ENCODE peak calls at places on chromosomes 3 and 15, in eight cellular contexts. R is keratinocyte, F is GM23338, Q is fibroblast of lung, N is mesendoderm, P is HCT116, A is hepatocyte, K is PC-3. L is an unnamed sample. For H3K79me2, the result is how much of the 10 kb centered on the place peaks cover.

GRCh38 chr3:41836360-41837134 is 125.4 kb downstream of the ULK4 start:
- DNase-seq in R (no peak), F (no peak), Q (peak), N (no peak), P (no peak), A (peak), K (peak), L (no peak)

GRCh38 chr15:81256916-81257315 is 60.2 kb downstream of the IL16 start:
- DNase-seq in R (no peak), F (peak), Q (peak), N (peak), P (peak), A (peak), K (peak), L (peak)

GRCh38 chr15:75725021-75725718 is 12.5 kb upstream of the CSPG4 start:
- DNase-seq in R (no peak), F (no peak), Q (no peak), N (no peak), P (no peak), A (no peak), K (no peak), L (peak)

GRCh38 chr15:96495386-96495785 is 164.9 kb downstream of the NR2F2 start:
- DNase-seq in R (no peak), F (no peak), Q (no peak), N (no peak), P (no peak), A (no peak), K (no peak), L (peak)

GRCh38 chr15:48891229-48891765 is 13.4 kb downstream of the EID1 start:
- DNase-seq in R (no peak), F (no peak), Q (no peak), N (no peak), P (no peak), A (no peak), K (no peak), L (no peak)

GRCh38 chr3:72006631-72007556 is 221.9 kb upstream of the PROK2 start:
- DNase-seq in R (no peak), F (no peak), Q (no peak), N (no peak), P (no peak), A (no peak), K (no peak), L (no peak)

GRCh38 chr3:148839805-148840204 is 12.2 kb downstream of the CPB1 start:
- DNase-seq in R (no peak), F (no peak), Q (no peak), N (no peak), P (no peak), A (no peak), K (no peak), L (no peak)

GRCh38 chr3:168341965-168342719 is 246.4 kb upstream of the GOLIM4 start:
- DNase-seq in R (no peak), F (no peak), Q (peak), N (no peak), P (no peak), A (peak), K (peak), L (no peak)

GRCh38 chr15:101296418-101297405 is 1.7 kb upstream of the SNRPA1 start:
- DNase-seq in R (no peak), F (no peak), Q (no peak), N (no peak), P (no peak), A (no peak), K (peak), L (peak)

GRCh38 chr3:110799236-110799635 is 272.4 kb upstream of the NECTIN3 start:
- DNase-seq in R (no peak), F (no peak), Q (no peak), N (no peak), P (no peak), A (no peak), K (peak), L (no peak)

GRCh38 chr3:161349529-161350278 is 21.6 kb downstream of the SPTSSB start:
- DNase-seq in R (peak), F (peak), Q (peak), N (peak), P (peak), A (peak), K (peak), L (peak)

GRCh38 chr15:57667171-57667924 is 39.2 kb upstream of the POLR2M start:
- DNase-seq in R (no peak), F (peak), Q (peak), N (peak), P (no peak), A (peak), K (peak), L (peak)

DNA sequence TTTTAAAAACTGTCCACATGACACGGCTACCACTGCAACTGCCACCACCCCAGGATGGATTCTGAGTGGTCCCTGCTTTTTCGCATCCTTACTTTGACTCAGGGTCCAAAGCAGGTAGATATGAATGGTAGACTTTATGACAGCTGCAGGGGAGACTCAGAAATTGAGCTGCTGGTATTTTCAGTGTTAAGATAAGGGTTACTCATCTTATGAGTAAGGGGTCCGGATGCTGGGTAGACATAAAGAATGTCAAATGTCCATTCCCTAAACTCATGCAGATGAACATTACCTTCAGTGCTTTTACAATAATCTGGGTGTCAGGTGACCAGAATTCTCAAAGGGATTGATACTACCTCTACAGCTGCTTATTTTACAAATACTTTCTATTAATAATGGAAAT is 25.9 kb upstream of the BBX start:
- DNase-seq in R (no peak), F (no peak), Q (peak), N (no peak), P (no peak), A (no peak), K (peak), L (no peak)
- H3K79me2 ChIP-seq in R (under half), F (under half), Q (under half), N (under half), P (under half), A (under half), K (under half), L (under half)

GRCh38 chr3:197889204-197889930 is 60.6 kb upstream of the RPL35A start:
- DNase-seq in R (peak), F (peak), Q (no peak), N (peak), P (peak), A (peak), K (peak), L (no peak)
- H3K4me2 ChIP-seq in R (peak), F (no peak), Q (no peak), N (no peak), P (peak), A (no peak), K (peak), L (no peak)

GRCh38 chr3:12756185-12756584 is 2.9 kb downstream of the TMEM40 start:
- DNase-seq in R (no peak), F (no peak), Q (no peak), N (no peak), P (no peak), A (no peak), K (no peak), L (no peak)

GRCh38 chr3:12758025-12758830 is 831 bp downstream of the TMEM40 start:
- DNase-seq in R (no peak), F (peak), Q (peak), N (no peak), P (no peak), A (peak), K (peak), L (peak)

GRCh38 chr3:12756635-12757034 is 2.4 kb downstream of the TMEM40 start:
- DNase-seq in R (no peak), F (no peak), Q (no peak), N (no peak), P (no peak), A (no peak), K (no peak), L (no peak)

GRCh38 chr3:12759693-12760565 is 870 bp upstream of the TMEM40 start:
- DNase-seq in R (no peak), F (no peak), Q (no peak), N (peak), P (no peak), A (no peak), K (peak), L (no peak)

GRCh38 chr3:12759097-12759679 is at the start of gene TMEM40:
- DNase-seq in R (peak), F (peak), Q (no peak), N (peak), P (peak), A (peak), K (peak), L (no peak)
- H3K27ac ChIP-seq in R (peak), F (no peak), Q (peak), N (no peak), P (peak), A (peak), K (peak), L (peak)

GRCh38 chr3:120018299-120018698 is 75.9 kb downstream of the GSK3B start:
- DNase-seq in R (no peak), F (no peak), Q (no peak), N (no peak), P (no peak), A (no peak), K (no peak), L (no peak)
- H3K79me2 ChIP-seq in R (half or more), F (half or more), Q (half or more), N (under half), P (half or more), A (half or more), K (half or more), L (half or more)

GRCh38 chr3:197356275-197356674 is 57.9 kb upstream of the DLG1 start:
- DNase-seq in R (no peak), F (no peak), Q (no peak), N (no peak), P (no peak), A (no peak), K (no peak), L (no peak)
- H3K4me2 ChIP-seq in R (peak), F (no peak), Q (peak), N (no peak), P (no peak), A (no peak), K (no peak), L (no peak)

GRCh38 chr3:179196098-179196497 is 47.9 kb downstream of the PIK3CA start:
- DNase-seq in R (no peak), F (no peak), Q (peak), N (no peak), P (no peak), A (no peak), K (peak), L (peak)
- H3K27ac ChIP-seq in R (no peak), F (peak), Q (no peak), N (no peak), P (no peak), A (no peak), K (no peak), L (no peak)

GRCh38 chr3:65539620-65540019 is 499.1 kb downstream of the MAGI1 start:
- DNase-seq in R (no peak), F (peak), Q (no peak), N (peak), P (no peak), A (no peak), K (no peak), L (no peak)
- H3K79me2 ChIP-seq in R (under half), F (half or more), Q (under half), N (under half), P (under half), A (half or more), K (under half), L (half or more)

DNA sequence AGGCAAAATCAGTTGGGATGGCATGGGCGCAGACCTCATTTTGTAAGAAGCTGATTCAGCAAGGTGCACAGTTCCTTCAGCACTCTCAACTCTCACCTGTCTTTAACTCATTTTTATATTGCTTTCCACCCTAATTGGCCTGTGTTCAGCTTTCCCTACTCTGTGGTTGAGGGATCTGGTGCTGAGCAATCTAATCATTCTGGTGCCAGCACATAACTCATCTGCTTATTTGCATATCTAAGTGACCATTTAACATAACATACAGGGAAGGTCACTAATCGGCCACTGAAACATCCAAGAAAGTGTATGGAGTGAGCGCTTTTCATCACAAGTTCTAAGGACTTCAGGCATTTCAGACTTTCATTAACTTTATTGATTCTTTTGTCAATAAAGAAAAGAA is 303.4 kb upstream of the ROPN1 start:
- DNase-seq in R (no peak), F (no peak), Q (peak), N (no peak), P (no peak), A (no peak), K (no peak), L (no peak)
- H3K4me2 ChIP-seq in R (no peak), F (no peak), Q (no peak), N (no peak), P (no peak), A (no peak), K (no peak), L (no peak)

GRCh38 chr3:150238995-150239612 is 169.0 kb upstream of the TSC22D2 start:
- DNase-seq in R (no peak), F (peak), Q (no peak), N (peak), P (peak), A (peak), K (peak), L (no peak)
- H3K27ac ChIP-seq in R (peak), F (no peak), Q (no peak), N (no peak), P (peak), A (no peak), K (peak), L (no peak)